ENCODE peak calls at places on chromosomes 3 and 15, in seven cellular contexts. L is MM.1S, U is IMR-90, H is GM12878, N is astrocyte, B is HepG2, D is fibroblast of lung. W is an unnamed sample.

GRCh38 chr3:86954226-86954625 is 36.7 kb downstream of the VGLL3 start:
- DNase-seq in L (peak), U (peak), H (no peak), N (no peak), B (no peak), D (no peak), W (peak)

GRCh38 chr3:71436337-71436736 is 147.2 kb downstream of the FOXP1 start:
- DNase-seq in L (no peak), U (no peak), H (no peak), N (peak), B (no peak), D (no peak), W (peak)

GRCh38 chr3:69251078-69251805 is 128.8 kb upstream of the LMOD3 start:
- DNase-seq in L (no peak), U (no peak), H (no peak), N (no peak), B (no peak), D (no peak), W (no peak)

GRCh38 chr3:54957711-54958110 is 29.9 kb upstream of the LRTM1 start:
- DNase-seq in L (no peak), U (peak), H (no peak), N (peak), B (no peak), D (no peak), W (no peak)

GRCh38 chr3:137709011-137709601 is 55.0 kb upstream of the SOX14 start:
- DNase-seq in L (peak), U (no peak), H (no peak), N (no peak), B (peak), D (no peak), W (peak)

GRCh38 chr15:32148833-32149555 is 118.7 kb downstream of the CHRNA7 start:
- DNase-seq in L (no peak), U (no peak), H (no peak), N (no peak), B (no peak), D (no peak), W (no peak)

GRCh38 chr3:112042842-112043280 is 8.3 kb downstream of the TMPRSS7 start:
- DNase-seq in L (no peak), U (no peak), H (no peak), N (no peak), B (peak), D (no peak), W (peak)

GRCh38 chr3:13608969-13609725 is 60.2 kb downstream of the FBLN2 start:
- DNase-seq in L (no peak), U (no peak), H (no peak), N (no peak), B (no peak), D (no peak), W (no peak)

GRCh38 chr3:3726549-3726948 is 72.7 kb upstream of the LRRN1 start:
- DNase-seq in L (no peak), U (no peak), H (no peak), N (no peak), B (no peak), D (no peak), W (no peak)

GRCh38 chr3:147939425-147940196 is 530.4 kb downstream of the ZIC1 start:
- DNase-seq in L (no peak), U (no peak), H (no peak), N (peak), B (no peak), D (no peak), W (no peak)

GRCh38 chr15:61091229-61091628 is 137.9 kb downstream of the RORA start:
- DNase-seq in L (no peak), U (no peak), H (no peak), N (no peak), B (no peak), D (no peak), W (no peak)

GRCh38 chr3:14730703-14731102 is 55.8 kb downstream of the C3orf20 start:
- DNase-seq in L (no peak), U (no peak), H (no peak), N (no peak), B (no peak), D (no peak), W (peak)

GRCh38 chr15:40755821-40756220 is 767 bp upstream of the RMDN3 start:
- DNase-seq in L (no peak), U (no peak), H (no peak), N (no peak), B (no peak), D (no peak), W (no peak)

GRCh38 chr3:9422712-9423424 is 25.5 kb downstream of the SETD5 start:
- DNase-seq in L (no peak), U (peak), H (no peak), N (peak), B (peak), D (peak), W (peak)

GRCh38 chr15:69400850-69401249 is 13.3 kb upstream of the KIF23 start:
- DNase-seq in L (no peak), U (peak), H (no peak), N (no peak), B (no peak), D (no peak), W (peak)

GRCh38 chr15:59550961-59551360 is 60.6 kb upstream of the GCNT3 start:
- DNase-seq in L (no peak), U (no peak), H (no peak), N (no peak), B (peak), D (no peak), W (no peak)

GRCh38 chr3:158261371-158261991 is 151.6 kb downstream of the RSRC1 start:
- DNase-seq in L (no peak), U (no peak), H (no peak), N (no peak), B (no peak), D (no peak), W (peak)

GRCh38 chr15:25057574-25057973 is 102.8 kb downstream of the SNRPN start:
- DNase-seq in L (no peak), U (no peak), H (no peak), N (no peak), B (no peak), D (no peak), W (no peak)

GRCh38 chr3:72439321-72440183 is 408.7 kb downstream of the SHQ1 start:
- DNase-seq in L (no peak), U (peak), H (no peak), N (peak), B (no peak), D (no peak), W (no peak)

GRCh38 chr3:14680716-14681115 is 5.8 kb downstream of the C3orf20 start:
- DNase-seq in L (no peak), U (peak), H (no peak), N (peak), B (peak), D (peak), W (peak)

GRCh38 chr3:120524171-120524923 is 71.8 kb upstream of the NDUFB4 start:
- DNase-seq in L (no peak), U (peak), H (no peak), N (peak), B (no peak), D (peak), W (peak)

GRCh38 chr3:33645060-33645841 is 72.8 kb downstream of the CLASP2 start:
- DNase-seq in L (no peak), U (peak), H (no peak), N (peak), B (no peak), D (peak), W (no peak)

GRCh38 chr3:111215481-111215880 is 143.9 kb downstream of the NECTIN3 start:
- DNase-seq in L (no peak), U (peak), H (no peak), N (no peak), B (no peak), D (no peak), W (no peak)

GRCh38 chr3:62011667-62012066 is 361.7 kb downstream of the FEZF2 start:
- DNase-seq in L (no peak), U (peak), H (no peak), N (no peak), B (no peak), D (no peak), W (no peak)

GRCh38 chr3:172716476-172716875 is 5.6 kb upstream of the NCEH1 start:
- DNase-seq in L (no peak), U (no peak), H (no peak), N (no peak), B (no peak), D (no peak), W (no peak)

GRCh38 chr3:34258271-34259015 is 460.0 kb downstream of the PDCD6IP start:
- DNase-seq in L (no peak), U (no peak), H (no peak), N (no peak), B (no peak), D (no peak), W (no peak)

GRCh38 chr3:150020527-150020926 is 49.8 kb upstream of the PFN2 start:
- DNase-seq in L (no peak), U (peak), H (no peak), N (peak), B (no peak), D (peak), W (peak)

GRCh38 chr3:56911363-56911762 is 109.6 kb upstream of the ARHGEF3 start:
- DNase-seq in L (no peak), U (no peak), H (no peak), N (no peak), B (no peak), D (no peak), W (no peak)

GRCh38 chr3:176041812-176042211 is 1155.5 kb downstream of the TBL1XR1 start:
- DNase-seq in L (no peak), U (peak), H (no peak), N (peak), B (no peak), D (no peak), W (peak)

GRCh38 chr3:185075547-185075946 is 77.3 kb downstream of the C3orf70 start:
- DNase-seq in L (no peak), U (no peak), H (no peak), N (no peak), B (no peak), D (no peak), W (no peak)

GRCh38 chr3:80521081-80521480 is 753.3 kb upstream of the ROBO1 start:
- DNase-seq in L (no peak), U (no peak), H (no peak), N (no peak), B (no peak), D (no peak), W (peak)

GRCh38 chr3:80526153-80526552 is 758.4 kb upstream of the ROBO1 start:
- DNase-seq in L (no peak), U (no peak), H (no peak), N (no peak), B (no peak), D (no peak), W (peak)
- TF ChIP-seq CTCF in L (no peak), U (no peak), H (no peak), N (peak), B (peak), D (no peak), W (peak)

GRCh38 chr15:90950676-90951075 is 4.0 kb upstream of the RCCD1 start:
- DNase-seq in L (no peak), U (no peak), H (no peak), N (no peak), B (no peak), D (no peak), W (no peak)

GRCh38 chr15:90947577-90948357 is 6.9 kb upstream of the RCCD1 start:
- DNase-seq in L (no peak), U (no peak), H (no peak), N (no peak), B (no peak), D (no peak), W (no peak)

GRCh38 chr15:90948506-90948905 is 6.2 kb upstream of the RCCD1 start:
- DNase-seq in L (no peak), U (no peak), H (no peak), N (no peak), B (no peak), D (no peak), W (no peak)

GRCh38 chr15:90952901-90953677 is 1.6 kb upstream of the RCCD1 start:
- DNase-seq in L (no peak), U (no peak), H (no peak), N (no peak), B (no peak), D (no peak), W (no peak)

DNA sequence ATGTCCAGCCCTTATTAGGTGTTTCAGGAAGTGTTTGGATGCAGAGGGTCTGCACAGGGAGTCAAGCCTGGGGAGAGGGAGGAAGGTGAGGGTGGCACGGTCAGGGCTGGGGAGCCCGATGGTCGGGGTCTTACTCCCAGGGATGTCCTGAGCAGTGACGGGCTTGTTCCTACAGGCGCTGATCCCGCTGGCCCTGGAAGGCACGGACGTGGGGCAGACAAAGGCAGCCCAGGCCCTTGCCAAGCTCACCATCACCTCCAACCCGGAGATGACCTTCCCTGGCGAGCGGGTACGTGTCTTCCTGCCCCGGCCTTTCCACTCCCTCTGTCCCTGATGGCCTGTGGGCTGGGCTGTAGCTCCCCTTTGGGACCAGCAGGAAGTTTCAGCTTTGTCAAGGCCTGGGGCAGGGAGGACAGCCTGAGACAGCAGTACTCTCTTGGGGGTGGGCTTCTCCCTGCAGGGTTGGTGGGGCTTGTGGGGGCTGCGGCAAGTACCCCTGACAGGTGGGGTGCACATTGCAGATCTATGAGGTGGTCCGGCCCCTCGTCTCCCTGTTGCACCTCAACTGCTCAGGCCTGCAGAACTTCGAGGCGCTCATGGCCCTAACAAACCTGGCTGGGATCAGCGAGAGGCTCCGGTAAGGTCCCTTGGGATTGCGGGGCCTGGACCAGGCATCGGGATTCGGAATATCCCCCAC is 4.6 kb upstream of the RCCD1 start:
- DNase-seq in L (no peak), U (no peak), H (no peak), N (no peak), B (no peak), D (no peak), W (no peak)
- H3K9ac ChIP-seq in L (no peak), U (no peak), H (no peak), N (no peak), B (no peak), D (no peak), W (no peak)

DNA sequence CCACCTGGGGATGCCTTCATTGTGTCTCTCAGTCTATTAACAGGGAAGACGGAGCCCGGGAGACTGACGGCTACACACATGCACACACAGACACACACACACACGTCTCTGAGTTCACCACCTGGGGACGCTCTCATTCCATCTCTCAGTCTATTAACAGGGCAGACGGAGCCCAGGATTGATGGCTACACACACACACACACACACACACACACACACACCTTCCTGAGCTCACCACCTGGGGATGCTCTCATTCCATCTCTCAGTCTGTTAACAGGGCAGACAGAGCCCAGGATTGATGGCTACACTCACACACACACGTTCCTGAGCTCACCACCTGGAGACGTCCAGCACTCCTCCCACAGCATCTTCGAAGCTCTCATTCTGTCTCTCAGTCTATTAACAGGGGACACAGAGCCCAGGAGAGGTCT is 143.9 kb downstream of the OR4M2 start:
- DNase-seq in L (peak), U (no peak), H (no peak), N (no peak), B (no peak), D (no peak), W (no peak)
- TF ChIP-seq CTCF in L (peak), U (no peak), H (no peak), N (no peak), B (no peak), D (no peak), W (no peak)

GRCh38 chr3:113212155-113212844 is 943 bp downstream of the BOC start:
- DNase-seq in L (no peak), U (no peak), H (no peak), N (no peak), B (no peak), D (peak), W (peak)
- H3K9ac ChIP-seq in L (no peak), U (peak), H (no peak), N (peak), B (no peak), D (peak), W (peak)

GRCh38 chr3:129633751-129634481 is 27.4 kb upstream of the PLXND1 start:
- DNase-seq in L (no peak), U (no peak), H (no peak), N (no peak), B (no peak), D (no peak), W (peak)
- TF ChIP-seq CTCF in L (no peak), U (no peak), H (no peak), N (no peak), B (peak), D (no peak), W (no peak)

GRCh38 chr15:99110581-99111320 is 5.9 kb downstream of the SYNM start:
- DNase-seq in L (no peak), U (peak), H (no peak), N (no peak), B (no peak), D (peak), W (no peak)

GRCh38 chr15:99109555-99110021 is 4.7 kb downstream of the SYNM start:
- DNase-seq in L (no peak), U (no peak), H (peak), N (no peak), B (no peak), D (no peak), W (no peak)

GRCh38 chr15:99110093-99110492 is 5.2 kb downstream of the SYNM start:
- DNase-seq in L (no peak), U (no peak), H (no peak), N (no peak), B (no peak), D (no peak), W (no peak)

GRCh38 chr15:99106417-99107220 is 1.7 kb downstream of the SYNM start:
- DNase-seq in L (no peak), U (peak), H (no peak), N (no peak), B (no peak), D (peak), W (no peak)

GRCh38 chr15:99108993-99109392 is 4.1 kb downstream of the SYNM start:
- DNase-seq in L (no peak), U (no peak), H (no peak), N (no peak), B (no peak), D (no peak), W (no peak)
- H3K9ac ChIP-seq in L (no peak), U (no peak), H (no peak), N (no peak), B (no peak), D (no peak), W (no peak)

GRCh38 chr3:48562367-48563095 is 1.1 kb downstream of the UCN2 start:
- DNase-seq in L (no peak), U (no peak), H (no peak), N (no peak), B (no peak), D (no peak), W (no peak)

GRCh38 chr3:48563382-48563918 is at the start of gene UCN2:
- DNase-seq in L (no peak), U (peak), H (no peak), N (no peak), B (no peak), D (peak), W (no peak)

GRCh38 chr3:48560648-48561018 is 2.9 kb downstream of the UCN2 start:
- DNase-seq in L (no peak), U (no peak), H (no peak), N (no peak), B (no peak), D (peak), W (no peak)

GRCh38 chr3:48558446-48559134 is 2.0 kb upstream of the PFKFB4 start:
- DNase-seq in L (no peak), U (no peak), H (no peak), N (no peak), B (no peak), D (no peak), W (no peak)

GRCh38 chr3:48561045-48561736 is 2.4 kb downstream of the UCN2 start:
- DNase-seq in L (peak), U (peak), H (no peak), N (peak), B (peak), D (peak), W (no peak)
- TF ChIP-seq CTCF in L (peak), U (peak), H (no peak), N (no peak), B (peak), D (peak), W (no peak)

GRCh38 chr3:170531557-170532335 is 54.1 kb downstream of the SLC7A14 start:
- DNase-seq in L (no peak), U (no peak), H (no peak), N (no peak), B (no peak), D (no peak), W (no peak)
- H3K9ac ChIP-seq in L (no peak), U (no peak), H (no peak), N (no peak), B (no peak), D (no peak), W (no peak)

GRCh38 chr15:67164401-67164791 is 90.1 kb downstream of the AAGAB start:
- DNase-seq in L (no peak), U (no peak), H (no peak), N (peak), B (no peak), D (no peak), W (no peak)

GRCh38 chr15:67163180-67163579 is 91.3 kb downstream of the AAGAB start:
- DNase-seq in L (no peak), U (no peak), H (no peak), N (no peak), B (no peak), D (no peak), W (no peak)

GRCh38 chr15:67165653-67166260 is 88.7 kb downstream of the AAGAB start:
- DNase-seq in L (no peak), U (no peak), H (no peak), N (peak), B (no peak), D (no peak), W (no peak)

GRCh38 chr15:67166280-67167009 is 88.0 kb downstream of the AAGAB start:
- DNase-seq in L (no peak), U (no peak), H (no peak), N (no peak), B (no peak), D (no peak), W (no peak)

DNA sequence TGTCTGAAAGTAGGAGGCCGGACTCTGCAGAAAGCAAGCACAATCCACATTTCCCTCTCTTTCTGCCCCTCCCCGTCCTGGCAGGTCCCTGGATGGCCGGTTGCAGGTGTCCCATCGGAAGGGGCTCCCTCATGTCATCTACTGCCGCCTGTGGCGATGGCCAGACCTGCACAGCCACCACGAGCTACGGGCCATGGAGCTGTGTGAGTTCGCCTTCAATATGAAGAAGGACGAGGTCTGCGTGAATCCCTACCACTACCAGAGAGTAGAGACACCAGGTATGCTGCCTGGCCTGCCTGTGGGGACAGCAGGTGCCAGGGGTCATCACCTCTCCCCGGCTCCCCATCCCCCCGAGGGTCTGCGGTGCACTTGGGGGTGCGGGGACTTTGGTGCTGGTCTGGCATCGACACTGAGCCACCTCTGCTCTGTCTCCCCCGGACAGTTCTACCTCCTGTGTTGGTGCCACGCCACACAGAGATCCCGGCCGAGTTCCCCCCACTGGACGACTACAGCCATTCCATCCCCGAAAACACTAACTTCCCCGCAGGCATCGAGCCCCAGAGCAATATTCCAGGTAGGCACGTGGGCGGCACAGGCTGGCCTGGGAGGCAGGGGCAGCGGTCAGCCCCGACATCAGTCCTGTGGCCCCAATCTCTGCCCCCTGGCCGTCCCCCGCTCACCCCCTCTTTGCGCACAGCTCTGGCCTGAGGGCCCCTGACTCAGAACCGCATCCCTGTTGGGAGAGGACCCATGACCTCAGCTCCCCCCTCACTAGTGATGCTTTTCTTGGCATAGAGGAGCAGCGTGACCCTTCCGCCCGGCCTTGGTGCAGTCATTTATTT is 89.4 kb downstream of the AAGAB start:
- DNase-seq in L (no peak), U (peak), H (no peak), N (peak), B (no peak), D (peak), W (no peak)
- TF ChIP-seq CTCF in L (no peak), U (no peak), H (no peak), N (no peak), B (no peak), D (no peak), W (no peak)

W was measured in PC-3.